ENCODE peak calls at places on chromosome 3, in nine cellular contexts. B is posterior cingulate gyrus; V is nephron progenitor cell; K is memory B cell; S is HCEC 1CT; M is GDM1; R is uterus; Y is head of caudate nucleus; C is effector CD4-positive, alpha-beta T cell. E is an unnamed sample.

GRCh38 chr3:123576119-123576518 is 8.7 kb downstream of the HACD2 start:
- DNase-seq in K (no peak), V (no peak), S (peak), B (no peak), R (no peak), Y (no peak), M (peak), C (no peak), E (peak)

GRCh38 chr3:103494512-103494911 is 1059.7 kb downstream of the ZPLD1 start:
- DNase-seq in S (no peak), C (no peak), B (no peak), Y (no peak), K (no peak), M (no peak), V (no peak), R (no peak), E (no peak)

GRCh38 chr3:124814620-124815421 is 72.3 kb downstream of the ITGB5 start:
- DNase-seq in S (no peak), V (no peak), B (no peak), K (no peak), C (no peak), Y (no peak), R (no peak), M (no peak), E (no peak)

GRCh38 chr3:24288538-24289236 is 206.0 kb downstream of the THRB start:
- DNase-seq in B (peak), C (no peak), S (no peak), V (no peak), R (peak), M (no peak), Y (peak), K (no peak), E (no peak)

GRCh38 chr3:55091381-55092225 is 163.7 kb upstream of the LRTM1 start:
- DNase-seq in K (no peak), C (no peak), B (no peak), Y (no peak), V (no peak), M (no peak), S (peak), R (no peak), E (no peak)

GRCh38 chr3:53350652-53351051 is 3.3 kb upstream of the DCP1A start:
- DNase-seq in M (peak), K (no peak), R (no peak), S (peak), B (no peak), V (no peak), C (no peak), Y (no peak), E (no peak)

GRCh38 chr3:147384210-147385058 is 21.9 kb downstream of the ZIC4 start:
- DNase-seq in S (no peak), B (no peak), K (no peak), R (no peak), Y (no peak), V (peak), C (no peak), M (no peak), E (no peak)

GRCh38 chr3:14118400-14119165 is 6.1 kb downstream of the CHCHD4 start:
- DNase-seq in R (no peak), Y (no peak), S (no peak), M (no peak), K (no peak), B (no peak), V (no peak), C (no peak), E (no peak)

GRCh38 chr3:47057212-47057671 is 77.8 kb downstream of the NBEAL2 start:
- DNase-seq in B (no peak), Y (no peak), K (no peak), V (no peak), R (no peak), S (peak), M (no peak), C (peak), E (no peak)

GRCh38 chr3:16907245-16907644 is 22.5 kb downstream of the PLCL2 start:
- DNase-seq in K (no peak), R (no peak), M (no peak), Y (no peak), V (no peak), B (no peak), C (no peak), S (no peak), E (no peak)

E was measured in stimulated activated naive B cell treated with anti-CD40 and anti-IgM and Interleukin-4, amounts not matched to agents 10 μg/mL and 1 μg/mL and 100 μg/mL, for 72 hours.